ENCODE peak calls at places on chromosomes 4 and X, in nine cellular contexts. L is EL; O is Right ventricle myocardium superior; V is AG20443; T is GM18507; G is tibial artery; X is CD8-positive, alpha-beta memory T cell; I is AG04449; K is sciatic nerve. J is an unnamed sample.

GRCh38 chrX:40175416-40176255 is 77.9 kb upstream of the BCOR start:
- DNase-seq in L (peak), O (peak), V (peak), T (no peak), G (peak), X (peak), I (no peak), K (peak), J (no peak)

GRCh38 chr4:7103599-7104365 is 35.9 kb upstream of the GRPEL1 start:
- DNase-seq in L (no peak), O (peak), V (peak), T (no peak), G (peak), X (no peak), I (no peak), K (peak), J (peak)

GRCh38 chr4:13103382-13104015 is 380.6 kb downstream of the RAB28 start:
- DNase-seq in L (no peak), O (no peak), V (no peak), T (no peak), G (no peak), X (no peak), I (no peak), K (no peak), J (no peak)

GRCh38 chr4:761739-762138 is 56.1 kb downstream of the PCGF3 start:
- DNase-seq in L (no peak), O (peak), V (no peak), T (no peak), G (no peak), X (no peak), I (no peak), K (no peak), J (no peak)

GRCh38 chr4:4574792-4575191 is 32.9 kb upstream of the STX18 start:
- DNase-seq in L (peak), O (peak), V (peak), T (no peak), G (no peak), X (no peak), I (peak), K (peak), J (peak)

GRCh38 chr4:157045507-157046127 is 30.3 kb upstream of the GLRB start:
- DNase-seq in L (peak), O (no peak), V (peak), T (no peak), G (no peak), X (no peak), I (peak), K (no peak), J (peak)

GRCh38 chrX:39613997-39614679 is 483.6 kb downstream of the BCOR start:
- DNase-seq in L (no peak), O (no peak), V (no peak), T (no peak), G (no peak), X (no peak), I (no peak), K (no peak), J (no peak)

GRCh38 chrX:109847257-109848187 is 114.5 kb upstream of the ACSL4 start:
- DNase-seq in L (peak), O (no peak), V (peak), T (no peak), G (no peak), X (no peak), I (peak), K (no peak), J (peak)

GRCh38 chr4:534576-535151 is 35.7 kb downstream of the PIGG start:
- DNase-seq in L (no peak), O (no peak), V (no peak), T (no peak), G (no peak), X (no peak), I (no peak), K (peak), J (no peak)

GRCh38 chr4:172035573-172035972 is 222.4 kb downstream of the GALNTL6 start:
- DNase-seq in L (no peak), O (no peak), V (no peak), T (no peak), G (no peak), X (no peak), I (no peak), K (no peak), J (no peak)

GRCh38 chr4:158758142-158758541 is 10.7 kb upstream of the FNIP2 start:
- DNase-seq in L (peak), O (no peak), V (peak), T (no peak), G (no peak), X (no peak), I (no peak), K (no peak), J (no peak)